ENCODE peak calls at places on chromosomes 4 and X, in four cellular contexts. One of them, this sample, is unnamed.
A peak's percentile ranks its signal among the peaks of the same experiment; 100 is the strongest.

GRCh38 chrX:150569155-150569477 is 695 bp downstream of the MTM1 start:
- DNase-seq in SK-N-SH: no peak
- DNase-seq in K562: no peak
- DNase-seq in HepG2: no peak
- DNase-seq in this sample: no peak

GRCh38 chr4:186900980-186901379 is 177.3 kb upstream of the FAT1 start:
- DNase-seq in HepG2: peak; percentile 17
- DNase-seq in SK-N-SH: no peak
- DNase-seq in K562: no peak
- DNase-seq in this sample: no peak

GRCh38 chr4:169724251-169724650 is 33.5 kb downstream of the HPF1 start:
- DNase-seq in K562: no peak
- DNase-seq in HepG2: no peak
- DNase-seq in SK-N-SH: no peak
- DNase-seq in this sample: no peak

GRCh38 chr4:148056879-148057278 is 325.0 kb downstream of the ARHGAP10 start:
- DNase-seq in SK-N-SH: no peak
- DNase-seq in HepG2: no peak
- DNase-seq in K562: peak; percentile 23
- DNase-seq in this sample: peak; percentile 47

GRCh38 chr4:151668687-151669402 is 92.0 kb downstream of the GATB start:
- DNase-seq in HepG2: no peak
- DNase-seq in K562: no peak
- DNase-seq in SK-N-SH: no peak
- DNase-seq in this sample: no peak

GRCh38 chr4:76485450-76485849 is 50.4 kb downstream of the SHROOM3 start:
- DNase-seq in HepG2: peak; percentile 9
- DNase-seq in SK-N-SH: no peak
- DNase-seq in K562: no peak
- DNase-seq in this sample: no peak

GRCh38 chrX:148611993-148612392 is 111.6 kb downstream of the AFF2 start:
- DNase-seq in SK-N-SH: no peak
- DNase-seq in HepG2: no peak
- DNase-seq in K562: no peak
- DNase-seq in this sample: no peak

GRCh38 chrX:41542151-41542935 is 95.2 kb downstream of the NYX start:
- DNase-seq in SK-N-SH: no peak
- DNase-seq in K562: peak; percentile 13
- DNase-seq in HepG2: no peak
- DNase-seq in this sample: no peak

GRCh38 chrX:13669246-13669689 is 16.3 kb downstream of the TCEANC start:
- DNase-seq in HepG2: peak; percentile 52
- DNase-seq in K562: peak; percentile 49
- DNase-seq in SK-N-SH: no peak
- DNase-seq in this sample: no peak

GRCh38 chrX:9153299-9153698 is 119.4 kb upstream of the FAM9B start:
- DNase-seq in HepG2: no peak
- DNase-seq in SK-N-SH: no peak
- DNase-seq in K562: no peak
- DNase-seq in this sample: no peak

GRCh38 chr4:1463088-1463926 is 57.1 kb upstream of the NKX1-1 start:
- DNase-seq in K562: no peak
- DNase-seq in HepG2: no peak
- DNase-seq in SK-N-SH: peak; percentile 33
- DNase-seq in this sample: no peak

GRCh38 chr4:150176559-150176958 is 98.3 kb downstream of the DCLK2 start:
- DNase-seq in HepG2: no peak
- DNase-seq in K562: no peak
- DNase-seq in SK-N-SH: peak; percentile 34
- DNase-seq in this sample: no peak

GRCh38 chrX:1138476-1138875 is 74.0 kb downstream of the CRLF2 start:
- DNase-seq in K562: no peak
- DNase-seq in HepG2: no peak
- DNase-seq in SK-N-SH: no peak
- DNase-seq in this sample: no peak

GRCh38 chr4:83054928-83055327 is 19.9 kb downstream of the COPS4 start:
- DNase-seq in HepG2: no peak
- DNase-seq in SK-N-SH: peak; percentile 10
- DNase-seq in K562: no peak
- DNase-seq in this sample: no peak

GRCh38 chr4:125590158-125590557 is 275.4 kb downstream of the FAT4 start:
- DNase-seq in SK-N-SH: no peak
- DNase-seq in HepG2: peak; percentile 18
- DNase-seq in K562: no peak
- DNase-seq in this sample: no peak
- TF ChIP-seq FOXJ3 in SK-N-SH: no peak
- TF ChIP-seq FOXJ3 in HepG2: no peak
- TF ChIP-seq FOXJ3 in K562: no peak
- TF ChIP-seq FOXJ3 in this sample: no peak

DNA sequence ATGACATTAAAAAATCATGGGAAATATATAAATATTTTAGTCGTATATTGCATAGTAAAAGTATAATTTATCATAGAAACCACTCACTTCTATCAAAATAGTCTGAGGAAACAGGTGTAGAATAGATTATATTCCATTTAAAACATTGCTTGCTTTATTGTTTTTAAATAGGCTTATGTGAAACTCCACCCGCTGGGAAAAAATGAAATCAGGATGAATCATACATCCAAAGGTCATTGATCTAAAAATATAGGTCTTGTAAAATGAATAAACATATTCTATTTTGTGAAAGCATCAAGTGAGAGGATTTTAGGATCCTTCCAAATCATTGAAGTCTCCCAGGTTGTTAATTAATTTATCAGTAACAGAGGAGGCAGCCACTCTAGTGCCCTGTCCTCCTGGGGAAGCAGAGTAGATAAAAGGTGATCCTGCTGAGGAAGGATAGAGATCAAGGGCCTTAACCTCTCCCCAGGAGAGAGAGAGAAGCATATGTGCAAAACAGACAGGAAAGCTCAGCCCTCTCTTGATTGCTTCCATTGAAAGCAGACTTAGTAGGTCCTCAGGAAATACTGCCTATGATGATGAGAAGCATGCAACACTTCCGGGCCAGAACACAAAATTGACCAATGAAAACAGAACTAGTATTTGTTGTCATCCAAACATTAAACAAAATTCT is 96.8 kb upstream of the MAP9 start:
- DNase-seq in K562: no peak
- DNase-seq in HepG2: no peak
- DNase-seq in SK-N-SH: no peak
- DNase-seq in this sample: no peak
- TF ChIP-seq USF2 in K562: no peak
- TF ChIP-seq USF2 in HepG2: no peak
- TF ChIP-seq USF2 in SK-N-SH: no peak
- TF ChIP-seq USF2 in this sample: no peak

GRCh38 chrX:132603700-132604286 is 115.0 kb upstream of the MBNL3 start:
- DNase-seq in HepG2: peak; percentile 83
- DNase-seq in K562: no peak
- DNase-seq in SK-N-SH: no peak
- DNase-seq in this sample: no peak

DNA sequence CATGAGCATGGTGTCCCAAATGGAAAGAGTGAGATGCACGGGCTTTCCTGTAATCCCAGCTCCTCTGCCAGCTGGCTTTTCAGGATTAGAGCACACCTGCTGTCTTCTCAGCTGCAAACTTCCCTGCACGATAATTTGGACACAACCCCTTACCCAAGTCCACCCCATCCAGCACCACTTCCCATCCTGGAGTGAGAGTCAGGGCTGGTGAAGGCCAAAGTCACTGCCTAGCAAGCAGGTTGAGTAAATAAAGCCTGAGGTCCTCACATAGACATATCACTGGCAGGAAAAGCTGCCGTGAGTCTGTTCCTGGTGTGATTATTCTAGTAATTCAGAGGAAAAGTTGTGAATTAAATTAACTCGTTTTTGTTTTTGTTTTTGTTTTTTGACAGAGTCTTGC is 113.9 kb upstream of the MBNL3 start:
- DNase-seq in SK-N-SH: no peak
- DNase-seq in K562: no peak
- DNase-seq in HepG2: peak; percentile 34
- DNase-seq in this sample: no peak
- TF ChIP-seq FOXJ3 in SK-N-SH: no peak
- TF ChIP-seq FOXJ3 in K562: no peak
- TF ChIP-seq FOXJ3 in HepG2: no peak
- TF ChIP-seq FOXJ3 in this sample: no peak

DNA sequence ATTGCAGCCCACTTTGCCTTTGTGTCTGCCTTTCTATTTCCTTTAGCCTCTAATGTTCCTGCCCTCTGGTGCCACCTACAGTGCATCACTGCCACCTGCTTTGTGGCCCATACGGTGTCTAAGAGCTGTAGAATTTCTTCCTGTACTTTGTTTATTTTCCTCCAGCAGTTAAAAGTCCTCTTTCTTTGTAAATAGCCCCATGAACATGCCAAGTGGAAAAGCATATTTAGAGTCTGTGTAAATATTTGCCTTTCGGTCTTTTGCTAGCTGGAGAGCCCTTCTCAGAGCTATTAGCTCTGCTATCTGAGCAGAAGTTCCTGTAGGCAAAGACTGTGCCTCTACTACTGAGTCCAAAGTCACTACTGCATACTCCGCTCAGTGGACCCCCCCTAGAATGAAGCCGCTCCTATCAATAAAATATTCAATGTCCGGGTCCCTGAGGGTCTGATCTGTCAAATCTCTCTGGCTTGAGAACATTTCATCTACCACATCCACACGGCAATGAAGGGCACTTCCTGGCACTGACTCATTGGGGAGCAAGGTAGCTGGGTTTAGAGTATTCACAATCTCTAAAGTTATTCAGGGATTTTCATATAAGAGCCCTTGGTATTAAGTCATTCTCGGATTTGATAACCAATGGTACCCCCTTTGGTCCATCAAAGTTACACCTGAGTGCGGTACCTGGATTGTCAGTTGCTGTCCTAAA is 36.3 kb downstream of the SULT1E1 start:
- DNase-seq in K562: no peak
- DNase-seq in SK-N-SH: peak; percentile 5
- DNase-seq in HepG2: peak; percentile 98
- DNase-seq in this sample: peak; percentile 30
- TF ChIP-seq USF2 in K562: no peak
- TF ChIP-seq USF2 in SK-N-SH: no peak
- TF ChIP-seq USF2 in HepG2: no peak
- TF ChIP-seq USF2 in this sample: no peak

GRCh38 chr4:87306056-87306455 is 16.6 kb downstream of the HSD17B13 start:
- DNase-seq in HepG2: no peak
- DNase-seq in SK-N-SH: no peak
- DNase-seq in K562: no peak
- DNase-seq in this sample: no peak

GRCh38 chr4:87310691-87311335 is 11.9 kb downstream of the HSD17B13 start:
- DNase-seq in SK-N-SH: no peak
- DNase-seq in K562: no peak
- DNase-seq in HepG2: no peak
- DNase-seq in this sample: no peak

GRCh38 chr4:87311684-87312083 is 11.0 kb downstream of the HSD17B13 start:
- DNase-seq in K562: no peak
- DNase-seq in HepG2: no peak
- DNase-seq in SK-N-SH: no peak
- DNase-seq in this sample: no peak

GRCh38 chr4:87313756-87314155 is 8.9 kb downstream of the HSD17B13 start:
- DNase-seq in K562: no peak
- DNase-seq in HepG2: no peak
- DNase-seq in SK-N-SH: no peak
- DNase-seq in this sample: no peak

DNA sequence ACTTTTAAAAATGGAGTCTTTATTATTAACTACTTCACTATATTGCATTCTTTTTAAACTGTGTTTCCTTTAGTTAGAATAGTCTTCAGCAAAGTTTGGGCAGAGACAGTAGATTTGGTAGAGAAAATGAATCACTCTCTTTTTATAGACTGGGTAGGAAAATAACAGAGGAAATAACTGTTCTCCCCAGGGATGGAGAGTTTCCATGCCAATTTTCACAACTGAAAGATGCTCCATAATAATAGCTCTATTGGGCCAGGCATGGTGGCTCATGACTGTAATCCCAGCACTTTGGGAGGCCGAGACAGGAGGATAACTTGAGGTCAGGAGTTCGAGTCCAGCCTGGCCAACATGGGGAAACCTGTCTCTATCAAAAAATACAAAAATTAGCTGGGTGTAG is 13.1 kb downstream of the HSD17B13 start:
- DNase-seq in HepG2: no peak
- DNase-seq in K562: no peak
- DNase-seq in SK-N-SH: no peak
- DNase-seq in this sample: no peak
- TF ChIP-seq FOXJ3 in HepG2: no peak
- TF ChIP-seq FOXJ3 in K562: no peak
- TF ChIP-seq FOXJ3 in SK-N-SH: no peak
- TF ChIP-seq FOXJ3 in this sample: no peak

DNA sequence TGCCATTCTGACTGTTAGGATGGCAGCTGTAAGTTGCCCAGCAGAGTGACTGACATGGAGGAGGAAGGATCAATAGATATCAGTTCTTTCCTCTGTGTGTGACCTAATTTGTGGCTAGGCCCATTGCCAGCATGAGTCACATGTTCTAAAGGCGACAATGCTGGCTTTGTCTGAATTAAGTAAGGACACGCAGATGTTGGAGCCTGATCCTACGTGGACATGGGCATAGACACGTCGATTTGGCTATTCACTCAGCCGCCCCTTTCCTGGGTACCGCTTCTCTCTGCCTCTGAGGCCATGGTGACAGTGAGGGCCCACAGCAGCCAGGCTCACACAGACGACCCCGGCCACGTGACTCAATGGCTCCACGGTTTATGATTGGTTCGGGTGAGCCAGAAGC is 16.3 kb downstream of the PROM1 start:
- DNase-seq in HepG2: peak; percentile 52
- DNase-seq in K562: no peak
- DNase-seq in SK-N-SH: no peak
- DNase-seq in this sample: no peak
- TF ChIP-seq USF2 in HepG2: peak; percentile 26
- TF ChIP-seq USF2 in K562: peak; percentile 55
- TF ChIP-seq USF2 in SK-N-SH: no peak
- TF ChIP-seq USF2 in this sample: no peak